ENCODE peak calls at places on chromosomes 3 and 15, in ten cellular contexts. H is breast epithelium, G is HFF-Myc, J is bronchial epithelial cell, C is tibial artery, U is suprapubic skin, O is cardiac fibroblast, A is heart left ventricle, Q is stomach, M is fibroblast of lung. N is an unnamed sample.

GRCh38 chr15:95017950-95018349 is 786.6 kb downstream of the MCTP2 start:
- DNase-seq in U (no peak), M (peak), C (peak), H (peak), Q (peak), A (peak), O (peak), G (no peak), J (no peak), N (no peak)

GRCh38 chr3:40968666-40969065 is 230.6 kb upstream of the CTNNB1 start:
- DNase-seq in H (no peak), J (no peak), M (no peak), G (no peak), A (no peak), O (no peak), C (no peak), Q (no peak), U (no peak), N (no peak)

GRCh38 chr3:60431599-60431958 is 819.7 kb downstream of the FHIT start:
- DNase-seq in G (no peak), J (no peak), M (peak), H (no peak), Q (no peak), U (no peak), C (no peak), O (peak), A (peak), N (no peak)

GRCh38 chr15:58410353-58410752 is 21.4 kb upstream of the LIPC start:
- DNase-seq in U (no peak), O (no peak), G (no peak), M (no peak), J (no peak), C (peak), Q (no peak), H (no peak), A (no peak), N (no peak)

GRCh38 chr3:194142156-194142910 is 6.4 kb downstream of the HES1 start:
- DNase-seq in A (no peak), O (peak), U (peak), H (no peak), C (peak), J (no peak), Q (no peak), M (no peak), G (no peak), N (no peak)

GRCh38 chr3:60365360-60365759 is 885.9 kb downstream of the FHIT start:
- DNase-seq in G (no peak), M (peak), U (no peak), Q (no peak), C (no peak), H (no peak), A (no peak), O (peak), J (peak), N (no peak)

GRCh38 chr15:93235321-93235720 is 146.3 kb upstream of the RGMA start:
- DNase-seq in U (no peak), Q (no peak), H (no peak), G (no peak), O (no peak), J (no peak), A (no peak), C (no peak), M (no peak), N (no peak)

GRCh38 chr15:78619022-78619950 is 1.5 kb downstream of the CHRNA3 start:
- DNase-seq in O (no peak), G (no peak), J (no peak), M (no peak), U (no peak), H (no peak), Q (peak), A (no peak), C (no peak), N (no peak)

GRCh38 chr3:109339714-109340648 is 2.6 kb upstream of the DPPA4 start:
- DNase-seq in U (no peak), M (no peak), O (no peak), A (no peak), G (no peak), Q (no peak), C (no peak), H (no peak), J (no peak), N (no peak)

GRCh38 chr15:101407439-101407838 is 82.1 kb downstream of the PCSK6 start:
- DNase-seq in M (no peak), J (no peak), O (no peak), A (no peak), H (no peak), C (no peak), Q (peak), G (no peak), U (no peak), N (no peak)

GRCh38 chr15:32877620-32878019 is 159.8 kb downstream of the GREM1 start:
- DNase-seq in J (peak), A (no peak), O (no peak), C (no peak), M (peak), G (no peak), H (no peak), U (no peak), Q (no peak), N (no peak)

GRCh38 chr15:48717458-48717857 is 71.9 kb upstream of the FBN1 start:
- DNase-seq in O (peak), U (no peak), A (no peak), M (no peak), Q (no peak), G (no peak), H (no peak), C (no peak), J (peak), N (no peak)

GRCh38 chr3:19029837-19030835 is 118.2 kb upstream of the KCNH8 start:
- DNase-seq in O (no peak), Q (no peak), A (no peak), H (no peak), M (no peak), J (peak), G (no peak), C (no peak), U (no peak), N (no peak)

GRCh38 chr15:63995789-63996188 is 50.5 kb downstream of the DAPK2 start:
- DNase-seq in Q (no peak), O (no peak), J (no peak), A (no peak), C (no peak), H (no peak), M (no peak), U (no peak), G (no peak), N (no peak)

GRCh38 chr15:66566963-66567531 is 1.2 kb upstream of the LCTL start:
- DNase-seq in C (peak), G (peak), A (peak), M (peak), Q (peak), J (peak), U (no peak), O (peak), H (no peak), N (no peak)

GRCh38 chr3:40780801-40781406 is 256.1 kb downstream of the ZNF621 start:
- DNase-seq in J (peak), Q (no peak), G (peak), A (peak), H (peak), U (peak), O (peak), C (peak), M (peak), N (peak)

GRCh38 chr3:48125886-48126622 is 62.2 kb downstream of the CDC25A start:
- DNase-seq in Q (no peak), O (no peak), U (no peak), H (no peak), A (no peak), G (no peak), C (no peak), J (no peak), M (no peak), N (no peak)

GRCh38 chr3:46923559-46924350 is 46.2 kb downstream of the PTH1R start:
- DNase-seq in A (no peak), G (no peak), C (peak), J (no peak), Q (peak), M (no peak), O (peak), U (peak), H (no peak), N (no peak)

GRCh38 chr15:74373056-74373650 is 5.7 kb upstream of the CYP11A1 start:
- DNase-seq in O (no peak), C (no peak), M (no peak), J (no peak), U (peak), A (no peak), H (peak), G (no peak), Q (no peak), N (no peak)

GRCh38 chr3:99645277-99646106 is 7.1 kb downstream of the COL8A1 start:
- DNase-seq in A (no peak), G (no peak), Q (no peak), J (peak), M (peak), O (peak), U (no peak), C (no peak), H (no peak), N (no peak)

GRCh38 chr3:58236527-58237237 is 910 bp upstream of the ABHD6 start:
- DNase-seq in A (no peak), U (peak), M (no peak), G (no peak), O (peak), Q (no peak), C (peak), J (no peak), H (no peak), N (no peak)

GRCh38 chr3:38039899-38040261 is 872 bp downstream of the DLEC1 start:
- DNase-seq in M (peak), J (peak), C (peak), G (no peak), U (no peak), H (peak), A (peak), O (peak), Q (peak), N (no peak)

GRCh38 chr15:98609144-98609852 is 39.0 kb upstream of the IGF1R start:
- DNase-seq in M (peak), O (peak), H (no peak), A (no peak), Q (no peak), G (peak), C (no peak), J (peak), U (no peak), N (peak)

GRCh38 chr3:150508401-150508800 is 37.9 kb downstream of the SERP1 start:
- DNase-seq in Q (no peak), C (no peak), G (no peak), M (no peak), O (no peak), A (no peak), H (no peak), U (no peak), J (peak), N (no peak)

GRCh38 chr15:59247364-59247763 is 40.7 kb downstream of the LDHAL6B start:
- DNase-seq in M (peak), O (peak), Q (peak), U (no peak), J (peak), H (no peak), A (peak), C (peak), G (peak), N (no peak)

GRCh38 chr3:82163907-82164520 is 402.6 kb upstream of the GBE1 start:
- DNase-seq in A (no peak), J (peak), C (no peak), U (no peak), Q (no peak), G (no peak), H (no peak), M (peak), O (peak), N (no peak)
- TF ChIP-seq CTCF in A (no peak), J (no peak), C (no peak), U (no peak), Q (no peak), G (no peak), H (no peak), M (no peak), O (peak), N (peak)

GRCh38 chr15:77486542-77487478 is 66.1 kb downstream of the HMG20A start:
- DNase-seq in O (peak), U (no peak), J (peak), H (no peak), Q (no peak), C (no peak), M (no peak), G (no peak), A (no peak), N (no peak)

GRCh38 chr15:77483426-77483825 is 62.7 kb downstream of the HMG20A start:
- DNase-seq in G (no peak), C (no peak), H (no peak), O (no peak), A (no peak), U (no peak), J (no peak), M (no peak), Q (no peak), N (no peak)

GRCh38 chr15:77489647-77490046 is 69.0 kb downstream of the HMG20A start:
- DNase-seq in O (no peak), J (no peak), H (no peak), Q (no peak), C (no peak), G (no peak), M (no peak), A (no peak), U (no peak), N (no peak)

GRCh38 chr15:77484994-77485393 is 64.3 kb downstream of the HMG20A start:
- DNase-seq in O (no peak), G (no peak), U (no peak), C (no peak), M (no peak), A (no peak), J (no peak), Q (no peak), H (no peak), N (no peak)

GRCh38 chr15:77487479-77487861 is 66.8 kb downstream of the HMG20A start:
- DNase-seq in H (no peak), A (no peak), Q (no peak), O (no peak), J (no peak), M (no peak), G (no peak), U (no peak), C (no peak), N (no peak)
- H3K4me3 ChIP-seq in H (no peak), A (no peak), Q (no peak), O (no peak), J (no peak), M (no peak), G (no peak), U (no peak), C (no peak), N (no peak)

GRCh38 chr15:33971811-33972210 is 3.5 kb downstream of the CHRM5 start:
- DNase-seq in C (no peak), U (no peak), G (no peak), M (no peak), Q (no peak), A (no peak), O (no peak), H (no peak), J (no peak), N (no peak)

GRCh38 chr15:33980159-33980558 is 11.9 kb downstream of the CHRM5 start:
- DNase-seq in Q (no peak), H (no peak), O (no peak), G (no peak), U (no peak), J (no peak), C (no peak), A (no peak), M (no peak), N (no peak)

DNA sequence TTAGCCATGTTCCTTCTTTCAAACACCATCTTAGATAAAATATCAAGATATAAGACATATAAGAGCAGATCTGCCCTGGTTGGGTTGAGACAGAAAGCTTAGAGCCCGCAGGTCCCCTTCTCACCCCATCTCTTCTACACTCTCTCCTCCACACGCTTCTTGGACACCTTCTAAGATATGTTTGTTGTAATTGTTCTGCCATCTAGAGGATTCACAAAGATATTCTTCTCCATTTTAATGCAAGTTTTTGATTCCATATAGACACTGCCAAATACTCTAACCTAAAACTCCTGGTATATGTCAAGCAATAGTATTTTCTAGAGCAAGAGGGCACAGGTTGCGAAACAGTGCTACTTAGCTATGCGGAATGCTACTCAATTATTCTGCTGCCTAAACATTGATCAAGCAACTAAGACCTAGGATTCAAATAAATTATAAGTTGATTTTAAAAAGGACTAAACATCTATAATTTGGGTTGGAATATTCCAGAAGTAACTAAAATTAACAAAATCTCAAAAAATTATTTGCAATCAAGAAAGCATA is 6.8 kb downstream of the CHRM5 start:
- DNase-seq in A (no peak), Q (no peak), M (no peak), H (no peak), G (no peak), J (no peak), O (peak), C (no peak), U (no peak), N (no peak)
- TF ChIP-seq CTCF in A (no peak), Q (no peak), M (no peak), H (no peak), G (no peak), J (no peak), O (no peak), C (no peak), U (no peak), N (no peak)

DNA sequence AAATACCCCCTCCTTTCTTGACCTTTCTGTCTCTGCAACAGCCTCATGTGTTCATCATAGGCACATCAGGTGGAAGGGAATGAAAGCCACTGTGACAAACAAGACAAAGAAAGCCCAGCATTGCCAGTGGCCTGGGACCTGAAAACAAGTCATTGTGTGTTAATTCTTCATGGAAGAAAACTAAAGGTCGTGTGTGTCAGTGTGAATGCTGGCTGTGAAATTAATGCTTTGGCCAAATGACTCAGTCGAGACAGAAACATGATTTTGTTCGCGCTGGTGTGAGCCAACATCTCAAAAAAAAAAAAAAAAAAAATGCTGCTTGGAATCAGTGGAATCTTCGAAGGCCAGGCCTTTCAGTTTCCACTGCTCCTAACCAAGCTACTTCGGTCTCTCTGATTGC is 386.5 kb upstream of the PROK2 start:
- DNase-seq in A (no peak), G (no peak), Q (no peak), J (no peak), O (peak), C (peak), U (no peak), M (peak), H (no peak), N (no peak)
- H3K4me3 ChIP-seq in A (no peak), G (no peak), Q (no peak), J (no peak), O (no peak), C (peak), U (no peak), M (no peak), H (no peak), N (no peak)

DNA sequence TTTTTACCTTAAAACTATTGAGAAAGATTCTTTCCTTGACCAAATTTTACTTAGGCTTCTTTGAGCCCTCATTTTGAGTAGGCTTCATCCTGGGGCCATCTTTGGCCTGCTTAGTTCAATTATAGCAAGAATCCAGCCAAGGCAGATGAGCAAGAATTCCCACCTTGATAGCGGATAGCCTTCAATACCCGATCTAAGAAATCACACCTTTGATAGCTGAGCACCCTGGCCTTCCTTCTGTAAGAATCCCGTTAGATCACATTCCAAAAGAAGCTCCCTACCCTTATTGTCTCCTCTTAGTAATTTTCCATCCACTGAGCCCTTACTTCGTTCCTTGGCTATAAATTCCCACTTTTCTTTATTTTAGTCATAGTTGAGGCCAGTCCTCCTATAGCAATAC is 275.4 kb upstream of the ROBO1 start:
- DNase-seq in G (no peak), U (no peak), H (no peak), Q (no peak), J (no peak), O (no peak), M (no peak), C (no peak), A (no peak), N (no peak)
- TF ChIP-seq CTCF in G (no peak), U (no peak), H (no peak), Q (no peak), J (no peak), O (no peak), M (no peak), C (no peak), A (no peak), N (no peak)

GRCh38 chr3:66394261-66395249 is 106.3 kb downstream of the LRIG1 start:
- DNase-seq in C (peak), G (no peak), O (peak), U (no peak), M (peak), Q (no peak), H (no peak), J (no peak), A (no peak), N (no peak)
- H3K4me3 ChIP-seq in C (peak), G (no peak), O (no peak), U (no peak), M (no peak), Q (no peak), H (no peak), J (no peak), A (no peak), N (no peak)

GRCh38 chr3:66986406-66986805 is 11.7 kb upstream of the KBTBD8 start:
- DNase-seq in A (no peak), Q (no peak), O (no peak), M (no peak), H (no peak), J (no peak), C (no peak), G (no peak), U (no peak), N (no peak)

GRCh38 chr3:66985336-66985920 is 12.7 kb upstream of the KBTBD8 start:
- DNase-seq in U (no peak), C (no peak), M (no peak), O (peak), A (no peak), H (no peak), G (no peak), Q (no peak), J (no peak), N (no peak)

DNA sequence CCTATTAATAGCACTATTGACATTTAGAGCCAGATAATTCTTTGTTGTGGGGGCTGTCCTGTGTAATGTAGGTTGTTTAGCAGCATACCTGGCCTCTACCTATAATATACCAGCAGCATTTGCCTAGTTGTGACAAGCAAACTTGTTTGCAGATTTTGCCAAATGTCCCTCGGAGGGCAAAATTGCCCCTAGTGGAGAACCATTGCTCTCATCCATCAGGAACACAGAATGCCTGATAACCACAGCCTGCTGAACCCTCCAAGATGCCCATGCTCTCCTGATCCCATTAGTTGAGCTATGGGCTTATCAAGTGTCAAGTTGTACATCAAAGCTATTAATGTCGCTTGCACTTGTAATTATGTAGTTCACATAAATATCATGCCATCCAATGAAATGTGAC is 15.0 kb upstream of the KBTBD8 start:
- DNase-seq in M (no peak), J (no peak), A (no peak), C (no peak), U (no peak), G (no peak), Q (no peak), O (no peak), H (no peak), N (no peak)
- TF ChIP-seq CTCF in M (no peak), J (no peak), A (no peak), C (no peak), U (no peak), G (no peak), Q (no peak), O (peak), H (no peak), N (no peak)

GRCh38 chr3:100708644-100708988 is 678 bp upstream of the TFG start:
- DNase-seq in G (no peak), C (no peak), U (no peak), A (no peak), O (no peak), H (no peak), Q (no peak), J (peak), M (no peak), N (no peak)
- H3K4me3 ChIP-seq in G (peak), C (peak), U (peak), A (peak), O (peak), H (peak), Q (peak), J (peak), M (peak), N (peak)

GRCh38 chr3:141231101-141231922 is at the start of gene PXYLP1:
- DNase-seq in O (peak), A (peak), G (peak), U (peak), C (peak), Q (peak), H (peak), J (peak), M (peak), N (peak)
- TF ChIP-seq CTCF in O (peak), A (peak), G (peak), U (peak), C (peak), Q (peak), H (peak), J (peak), M (peak), N (peak)

N was measured in BJ.